ENCODE peak calls at places on chromosomes 4 and X, in nine cellular contexts. Y is activated CD4-positive, alpha-beta T cell treated with anti-CD3 and anti-CD28 coated beads for 24 hours; P is AML-193; Q is fibroblast of mammary gland; C is NCI-H69; D is NCI-H1092; M is body of pancreas; I is NCI-H1694; E is left colon. B is an unnamed sample.

GRCh38 chrX:110280954-110281353 is 36.9 kb downstream of the AMMECR1 start:
- DNase-seq in Y (no peak), P (no peak), Q (peak), C (peak), D (no peak), M (no peak), I (no peak), E (no peak), B (no peak)

GRCh38 chr4:147447820-147448219 is 33.1 kb upstream of the EDNRA start:
- DNase-seq in Y (no peak), P (no peak), Q (no peak), C (no peak), D (no peak), M (no peak), I (no peak), E (no peak), B (no peak)

GRCh38 chr4:11624370-11624769 is 195.7 kb upstream of the HS3ST1 start:
- DNase-seq in Y (no peak), P (no peak), Q (no peak), C (no peak), D (no peak), M (no peak), I (no peak), E (no peak), B (no peak)

GRCh38 chr4:84691170-84691691 is 108.3 kb downstream of the CDS1 start:
- DNase-seq in Y (no peak), P (peak), Q (peak), C (no peak), D (no peak), M (no peak), I (no peak), E (no peak), B (no peak)

GRCh38 chrX:69093960-69094935 is 71.0 kb downstream of the PJA1 start:
- DNase-seq in Y (no peak), P (no peak), Q (peak), C (peak), D (peak), M (peak), I (peak), E (peak), B (peak)

GRCh38 chr4:183256756-183257385 is 63.2 kb downstream of the CLDN22 start:
- DNase-seq in Y (no peak), P (peak), Q (peak), C (peak), D (peak), M (peak), I (peak), E (peak), B (peak)

GRCh38 chrX:45743081-45743533 is 542.4 kb upstream of the DIPK2B start:
- DNase-seq in Y (no peak), P (no peak), Q (peak), C (peak), D (no peak), M (no peak), I (no peak), E (no peak), B (no peak)

GRCh38 chr4:177505171-177505615 is 63.0 kb upstream of the AGA start:
- DNase-seq in Y (no peak), P (no peak), Q (no peak), C (no peak), D (no peak), M (no peak), I (no peak), E (no peak), B (no peak)

GRCh38 chr4:177640864-177641263 is 198.6 kb upstream of the AGA start:
- DNase-seq in Y (no peak), P (no peak), Q (no peak), C (no peak), D (no peak), M (no peak), I (no peak), E (no peak), B (no peak)

GRCh38 chr4:150106886-150107285 is 28.6 kb downstream of the DCLK2 start:
- DNase-seq in Y (no peak), P (no peak), Q (no peak), C (no peak), D (no peak), M (no peak), I (no peak), E (no peak), B (no peak)

GRCh38 chr4:174394915-174395314 is 111.2 kb downstream of the CEP44 start:
- DNase-seq in Y (no peak), P (no peak), Q (peak), C (no peak), D (no peak), M (no peak), I (no peak), E (no peak), B (no peak)

GRCh38 chr4:5203925-5204324 is 152.6 kb downstream of the STK32B start:
- DNase-seq in Y (no peak), P (no peak), Q (peak), C (no peak), D (no peak), M (no peak), I (no peak), E (no peak), B (no peak)

GRCh38 chrX:103329991-103330390 is at the start of gene TCEAL7:
- DNase-seq in Y (no peak), P (no peak), Q (peak), C (no peak), D (no peak), M (no peak), I (no peak), E (no peak), B (no peak)

GRCh38 chrX:148133099-148133725 is 152.1 kb downstream of the FMR1NB start:
- DNase-seq in Y (no peak), P (peak), Q (no peak), C (peak), D (no peak), M (no peak), I (peak), E (no peak), B (no peak)

GRCh38 chr4:108783666-108784463 is 21.0 kb upstream of the ETNPPL start:
- DNase-seq in Y (no peak), P (no peak), Q (peak), C (peak), D (no peak), M (no peak), I (no peak), E (no peak), B (no peak)

GRCh38 chr4:183659029-183659870 is at the start of the genes RWDD4 and TRAPPC11:
- DNase-seq in Y (peak), P (peak), Q (peak), C (peak), D (peak), M (peak), I (peak), E (peak), B (peak)

GRCh38 chrX:2703991-2704369 is 12.9 kb downstream of the CD99 start:
- DNase-seq in Y (no peak), P (no peak), Q (peak), C (no peak), D (no peak), M (no peak), I (no peak), E (peak), B (no peak)

GRCh38 chr4:7326693-7327340 is 107.9 kb downstream of the PSAPL1 start:
- DNase-seq in Y (no peak), P (no peak), Q (no peak), C (no peak), D (no peak), M (no peak), I (no peak), E (no peak), B (no peak)

GRCh38 chrX:352582-353314 is 34.0 kb downstream of the PPP2R3B start:
- DNase-seq in Y (no peak), P (no peak), Q (no peak), C (no peak), D (no peak), M (no peak), I (no peak), E (no peak), B (no peak)